ENCODE peak calls at places on chromosome 12, in seven cellular contexts. One of them, this sample, is unnamed.

GRCh38 chr12:6049992-6050391 is 74.5 kb downstream of the VWF start:
- DNase-seq in lower leg skin: no peak
- DNase-seq in A549: no peak
- DNase-seq in heart left ventricle: peak
- DNase-seq in breast epithelium: no peak
- DNase-seq in gastrocnemius medialis: no peak
- DNase-seq in adrenal gland: no peak
- DNase-seq in this sample: no peak

GRCh38 chr12:68163546-68164210 is 4.1 kb upstream of the IFNG start:
- DNase-seq in A549: no peak
- DNase-seq in breast epithelium: no peak
- DNase-seq in adrenal gland: no peak
- DNase-seq in heart left ventricle: no peak
- DNase-seq in lower leg skin: no peak
- DNase-seq in gastrocnemius medialis: no peak
- DNase-seq in this sample: no peak

GRCh38 chr12:66726531-66726930 is 47.7 kb upstream of the GRIP1 start:
- DNase-seq in breast epithelium: no peak
- DNase-seq in adrenal gland: no peak
- DNase-seq in heart left ventricle: no peak
- DNase-seq in gastrocnemius medialis: no peak
- DNase-seq in lower leg skin: no peak
- DNase-seq in A549: no peak
- DNase-seq in this sample: no peak

GRCh38 chr12:132506730-132507538 is 17.0 kb downstream of the FBRSL1 start:
- DNase-seq in breast epithelium: no peak
- DNase-seq in gastrocnemius medialis: peak
- DNase-seq in A549: no peak
- DNase-seq in lower leg skin: peak
- DNase-seq in adrenal gland: peak
- DNase-seq in heart left ventricle: peak
- DNase-seq in this sample: peak

GRCh38 chr12:51270067-51270846 is at the start of gene SMAGP:
- DNase-seq in heart left ventricle: peak
- DNase-seq in lower leg skin: peak
- DNase-seq in adrenal gland: peak
- DNase-seq in A549: peak
- DNase-seq in breast epithelium: peak
- DNase-seq in gastrocnemius medialis: no peak
- DNase-seq in this sample: peak

GRCh38 chr12:6319446-6319845 is 9.0 kb downstream of the PLEKHG6 start:
- DNase-seq in adrenal gland: no peak
- DNase-seq in A549: no peak
- DNase-seq in lower leg skin: no peak
- DNase-seq in breast epithelium: no peak
- DNase-seq in heart left ventricle: no peak
- DNase-seq in gastrocnemius medialis: no peak
- DNase-seq in this sample: no peak

GRCh38 chr12:49974231-49974675 is 1.5 kb downstream of the AQP6 start:
- DNase-seq in lower leg skin: no peak
- DNase-seq in A549: peak
- DNase-seq in breast epithelium: no peak
- DNase-seq in gastrocnemius medialis: peak
- DNase-seq in heart left ventricle: peak
- DNase-seq in adrenal gland: peak
- DNase-seq in this sample: peak

GRCh38 chr12:44372259-44372658 is 503.9 kb downstream of the NELL2 start:
- DNase-seq in gastrocnemius medialis: no peak
- DNase-seq in lower leg skin: no peak
- DNase-seq in A549: no peak
- DNase-seq in adrenal gland: no peak
- DNase-seq in breast epithelium: no peak
- DNase-seq in heart left ventricle: no peak
- DNase-seq in this sample: no peak

GRCh38 chr12:66066071-66066928 is 64.2 kb downstream of the LLPH start:
- DNase-seq in breast epithelium: no peak
- DNase-seq in adrenal gland: no peak
- DNase-seq in gastrocnemius medialis: no peak
- DNase-seq in A549: no peak
- DNase-seq in heart left ventricle: no peak
- DNase-seq in lower leg skin: no peak
- DNase-seq in this sample: peak

GRCh38 chr12:58907326-58907855 is 12.9 kb downstream of the LRIG3 start:
- DNase-seq in heart left ventricle: no peak
- DNase-seq in gastrocnemius medialis: no peak
- DNase-seq in A549: no peak
- DNase-seq in adrenal gland: no peak
- DNase-seq in lower leg skin: no peak
- DNase-seq in breast epithelium: no peak
- DNase-seq in this sample: no peak
- TF ChIP-seq CTCF in heart left ventricle: no peak
- TF ChIP-seq CTCF in gastrocnemius medialis: no peak
- TF ChIP-seq CTCF in A549: no peak
- TF ChIP-seq CTCF in adrenal gland: no peak
- TF ChIP-seq CTCF in lower leg skin: no peak
- TF ChIP-seq CTCF in breast epithelium: no peak
- TF ChIP-seq CTCF in this sample: no peak

GRCh38 chr12:104466694-104467345 is 10.1 kb downstream of the CHST11 start:
- DNase-seq in adrenal gland: no peak
- DNase-seq in heart left ventricle: no peak
- DNase-seq in A549: no peak
- DNase-seq in lower leg skin: no peak
- DNase-seq in breast epithelium: no peak
- DNase-seq in gastrocnemius medialis: no peak
- DNase-seq in this sample: no peak

GRCh38 chr12:104469523-104469922 is 12.8 kb downstream of the CHST11 start:
- DNase-seq in breast epithelium: no peak
- DNase-seq in A549: no peak
- DNase-seq in heart left ventricle: no peak
- DNase-seq in lower leg skin: no peak
- DNase-seq in adrenal gland: no peak
- DNase-seq in gastrocnemius medialis: no peak
- DNase-seq in this sample: peak

GRCh38 chr12:104470521-104470920 is 13.8 kb downstream of the CHST11 start:
- DNase-seq in gastrocnemius medialis: no peak
- DNase-seq in adrenal gland: no peak
- DNase-seq in A549: no peak
- DNase-seq in breast epithelium: no peak
- DNase-seq in heart left ventricle: no peak
- DNase-seq in lower leg skin: no peak
- DNase-seq in this sample: no peak

GRCh38 chr12:104467346-104467837 is 10.6 kb downstream of the CHST11 start:
- DNase-seq in A549: no peak
- DNase-seq in heart left ventricle: no peak
- DNase-seq in breast epithelium: no peak
- DNase-seq in adrenal gland: no peak
- DNase-seq in lower leg skin: no peak
- DNase-seq in gastrocnemius medialis: no peak
- DNase-seq in this sample: peak

GRCh38 chr12:104469066-104469465 is 12.3 kb downstream of the CHST11 start:
- DNase-seq in heart left ventricle: no peak
- DNase-seq in breast epithelium: no peak
- DNase-seq in gastrocnemius medialis: no peak
- DNase-seq in lower leg skin: no peak
- DNase-seq in A549: no peak
- DNase-seq in adrenal gland: peak
- DNase-seq in this sample: no peak
- H3K4me3 ChIP-seq in heart left ventricle: no peak
- H3K4me3 ChIP-seq in breast epithelium: no peak
- H3K4me3 ChIP-seq in gastrocnemius medialis: no peak
- H3K4me3 ChIP-seq in lower leg skin: no peak
- H3K4me3 ChIP-seq in A549: no peak
- H3K4me3 ChIP-seq in adrenal gland: no peak
- H3K4me3 ChIP-seq in this sample: no peak

DNA sequence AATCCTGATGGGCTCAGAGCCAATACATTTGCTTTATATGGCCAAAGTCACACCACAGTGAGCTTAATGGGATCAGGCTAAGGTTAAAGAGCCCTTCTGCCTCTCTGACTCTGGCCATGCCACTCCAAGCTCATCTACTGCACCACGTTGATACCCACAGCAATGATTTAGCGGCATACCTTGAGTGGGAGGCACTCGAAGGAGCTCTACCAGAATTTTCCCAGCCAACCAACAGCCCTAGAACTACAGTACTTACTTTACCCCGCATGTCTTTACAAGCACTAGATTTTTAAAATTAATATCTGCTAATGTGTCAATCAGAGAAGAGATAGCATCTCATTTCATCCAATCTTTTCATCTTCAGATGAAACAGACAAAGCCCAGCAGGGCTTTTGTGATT is 300.5 kb downstream of the GRIN2B start:
- DNase-seq in lower leg skin: no peak
- DNase-seq in A549: no peak
- DNase-seq in breast epithelium: no peak
- DNase-seq in adrenal gland: no peak
- DNase-seq in heart left ventricle: no peak
- DNase-seq in gastrocnemius medialis: no peak
- DNase-seq in this sample: no peak
- TF ChIP-seq POLR2A in lower leg skin: no peak
- TF ChIP-seq POLR2A in A549: no peak
- TF ChIP-seq POLR2A in breast epithelium: no peak
- TF ChIP-seq POLR2A in adrenal gland: no peak
- TF ChIP-seq POLR2A in heart left ventricle: no peak
- TF ChIP-seq POLR2A in gastrocnemius medialis: no peak
- TF ChIP-seq POLR2A in this sample: no peak

DNA sequence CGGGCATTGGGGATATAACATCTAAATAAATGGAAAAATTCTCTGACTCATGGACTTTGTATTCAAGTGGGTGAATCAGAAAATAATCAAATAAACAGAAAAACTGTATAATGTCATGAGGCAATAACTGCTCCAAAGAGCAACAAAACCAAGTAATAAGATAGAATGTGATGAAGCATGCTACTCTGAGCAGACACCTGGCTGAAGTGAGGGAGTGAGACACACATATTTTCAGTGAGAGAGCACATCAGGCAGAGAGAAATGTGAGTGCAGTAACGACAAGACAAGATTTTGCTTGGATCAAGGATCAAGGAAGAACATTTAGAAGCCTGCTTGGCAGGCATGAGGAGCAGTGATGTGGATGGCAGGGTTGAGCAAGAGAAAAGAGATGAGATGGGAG is 75.8 kb upstream of the CCDC91 start:
- DNase-seq in A549: peak
- DNase-seq in breast epithelium: no peak
- DNase-seq in heart left ventricle: no peak
- DNase-seq in adrenal gland: no peak
- DNase-seq in gastrocnemius medialis: no peak
- DNase-seq in lower leg skin: no peak
- DNase-seq in this sample: no peak
- TF ChIP-seq CTCF in A549: no peak
- TF ChIP-seq CTCF in breast epithelium: no peak
- TF ChIP-seq CTCF in heart left ventricle: no peak
- TF ChIP-seq CTCF in adrenal gland: no peak
- TF ChIP-seq CTCF in gastrocnemius medialis: no peak
- TF ChIP-seq CTCF in lower leg skin: no peak
- TF ChIP-seq CTCF in this sample: no peak

DNA sequence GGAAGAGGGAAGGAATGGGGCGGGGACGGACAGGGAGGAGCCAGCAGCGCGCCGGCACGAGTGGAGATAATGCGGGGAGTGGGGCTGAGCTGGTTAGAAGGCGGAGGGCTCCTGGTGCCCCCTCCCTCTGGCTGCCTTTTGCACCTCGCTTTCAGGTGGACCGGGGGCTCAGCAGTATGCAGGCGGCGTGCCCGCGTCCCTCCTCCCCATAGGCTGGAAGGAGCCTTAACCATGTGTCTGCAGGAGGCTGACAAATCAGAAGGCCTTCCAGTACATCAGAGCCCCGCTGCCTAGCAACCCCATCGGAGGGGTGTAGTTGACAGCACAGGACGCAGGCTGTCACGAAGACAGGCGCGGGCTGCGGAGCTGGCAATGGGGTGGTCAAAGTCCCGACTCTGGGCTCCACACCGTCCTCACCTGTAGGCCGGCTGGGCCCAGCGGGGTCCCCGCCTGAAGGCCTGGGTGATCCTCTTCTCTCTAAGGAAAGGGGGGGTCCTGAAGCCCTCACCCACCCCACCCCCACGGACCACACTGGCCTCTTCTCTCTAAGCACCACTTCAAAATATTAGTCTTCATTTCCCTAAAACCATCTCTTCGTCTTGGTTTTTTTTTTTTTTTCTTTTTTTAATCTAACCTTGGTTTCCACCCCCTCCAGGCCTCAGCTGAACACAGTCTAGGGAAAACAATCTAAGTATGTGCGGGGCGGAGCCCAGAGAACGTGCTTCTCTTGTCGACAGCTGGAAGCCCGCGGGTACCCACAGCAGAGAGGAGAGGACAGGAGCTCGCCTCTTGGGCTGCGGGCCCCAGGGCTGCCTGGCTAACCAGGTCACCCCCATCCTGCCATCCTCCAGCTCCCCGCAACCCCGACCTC is 44.5 kb downstream of the KDM2B start:
- DNase-seq in adrenal gland: peak
- DNase-seq in heart left ventricle: peak
- DNase-seq in A549: peak
- DNase-seq in gastrocnemius medialis: peak
- DNase-seq in lower leg skin: peak
- DNase-seq in breast epithelium: no peak
- DNase-seq in this sample: peak
- H3K4me3 ChIP-seq in adrenal gland: no peak
- H3K4me3 ChIP-seq in heart left ventricle: peak
- H3K4me3 ChIP-seq in A549: peak
- H3K4me3 ChIP-seq in gastrocnemius medialis: peak
- H3K4me3 ChIP-seq in lower leg skin: peak
- H3K4me3 ChIP-seq in breast epithelium: peak
- H3K4me3 ChIP-seq in this sample: peak

GRCh38 chr12:94239332-94239731 is 91.0 kb downstream of the PLXNC1 start:
- DNase-seq in gastrocnemius medialis: no peak
- DNase-seq in lower leg skin: no peak
- DNase-seq in breast epithelium: no peak
- DNase-seq in heart left ventricle: no peak
- DNase-seq in adrenal gland: no peak
- DNase-seq in A549: no peak
- DNase-seq in this sample: no peak

GRCh38 chr12:94242871-94243270 is 94.5 kb downstream of the PLXNC1 start:
- DNase-seq in lower leg skin: no peak
- DNase-seq in gastrocnemius medialis: no peak
- DNase-seq in heart left ventricle: no peak
- DNase-seq in A549: no peak
- DNase-seq in breast epithelium: no peak
- DNase-seq in adrenal gland: peak
- DNase-seq in this sample: peak

GRCh38 chr12:94235894-94236293 is 87.5 kb downstream of the PLXNC1 start:
- DNase-seq in A549: no peak
- DNase-seq in adrenal gland: no peak
- DNase-seq in breast epithelium: no peak
- DNase-seq in lower leg skin: no peak
- DNase-seq in heart left ventricle: no peak
- DNase-seq in gastrocnemius medialis: no peak
- DNase-seq in this sample: no peak

GRCh38 chr12:94244165-94245133 is 96.1 kb downstream of the PLXNC1 start:
- DNase-seq in gastrocnemius medialis: no peak
- DNase-seq in A549: no peak
- DNase-seq in lower leg skin: no peak
- DNase-seq in heart left ventricle: no peak
- DNase-seq in breast epithelium: no peak
- DNase-seq in adrenal gland: no peak
- DNase-seq in this sample: peak

DNA sequence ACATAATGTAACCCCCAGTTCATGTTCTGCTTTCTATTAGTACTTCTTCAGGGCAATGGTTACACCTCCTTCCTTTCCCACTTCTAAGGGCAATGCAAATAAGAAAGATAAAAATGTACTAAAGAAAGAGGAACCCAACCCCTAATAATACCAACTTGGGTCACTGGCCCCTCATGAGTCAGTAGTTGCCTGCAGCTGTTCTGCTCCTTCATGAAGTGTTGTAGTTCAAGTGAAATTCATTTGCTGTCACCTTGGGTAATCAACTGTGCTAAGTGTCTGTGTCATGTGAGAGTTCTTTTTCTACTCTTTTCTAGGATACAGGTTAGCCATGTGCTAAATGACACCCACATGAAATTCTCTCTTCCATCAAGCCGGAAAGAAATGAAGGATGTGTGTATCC is 91.8 kb downstream of the PLXNC1 start:
- DNase-seq in breast epithelium: no peak
- DNase-seq in gastrocnemius medialis: no peak
- DNase-seq in heart left ventricle: no peak
- DNase-seq in A549: no peak
- DNase-seq in adrenal gland: no peak
- DNase-seq in lower leg skin: no peak
- DNase-seq in this sample: peak
- TF ChIP-seq POLR2A in breast epithelium: no peak
- TF ChIP-seq POLR2A in gastrocnemius medialis: no peak
- TF ChIP-seq POLR2A in heart left ventricle: no peak
- TF ChIP-seq POLR2A in A549: no peak
- TF ChIP-seq POLR2A in adrenal gland: no peak
- TF ChIP-seq POLR2A in lower leg skin: no peak
- TF ChIP-seq POLR2A in this sample: no peak